ENCODE peak calls at places on chromosome 12, in six cellular contexts. A, Q, M, P, Z and K are unnamed samples.

GRCh38 chr12:64010069-64010686 is 165.7 kb downstream of the SRGAP1 start:
- DNase-seq in M (no peak), P (peak), Z (no peak), A (peak), Q (peak), K (peak)

GRCh38 chr12:1531160-1531653 is 63.2 kb downstream of the FBXL14 start:
- DNase-seq in M (no peak), P (no peak), A (no peak), Z (no peak), Q (no peak), K (no peak)

GRCh38 chr12:7319934-7320333 is 16.1 kb downstream of the ACSM4 start:
- DNase-seq in A (peak), M (no peak), Z (no peak), P (no peak), Q (no peak), K (no peak)

GRCh38 chr12:64169999-64170398 is 52.1 kb downstream of the KICS2 start:
- DNase-seq in M (no peak), P (no peak), A (peak), Z (no peak), Q (no peak), K (no peak)

GRCh38 chr12:10214131-10214876 is 1.6 kb downstream of the GABARAPL1 start:
- DNase-seq in A (peak), Z (no peak), Q (peak), P (peak), M (no peak), K (peak)

GRCh38 chr12:19852100-19852855 is 413.0 kb downstream of the AEBP2 start:
- DNase-seq in Z (no peak), M (no peak), Q (no peak), P (no peak), A (no peak), K (no peak)

GRCh38 chr12:121866331-121866730 is 7.7 kb upstream of the HPD start:
- DNase-seq in Z (no peak), P (peak), Q (no peak), M (no peak), A (no peak), K (no peak)

GRCh38 chr12:62848418-62848817 is 86.5 kb downstream of the PPM1H start:
- DNase-seq in Q (peak), A (peak), P (peak), M (no peak), Z (no peak), K (peak)

GRCh38 chr12:92042791-92043531 is 102.7 kb downstream of the BTG1 start:
- DNase-seq in P (peak), Q (no peak), M (no peak), A (peak), Z (no peak), K (no peak)

GRCh38 chr12:53543539-53543938 is 36.3 kb upstream of the NPFF start:
- DNase-seq in Z (peak), A (peak), P (peak), M (peak), Q (peak), K (peak)

GRCh38 chr12:2324375-2324774 is 271.6 kb downstream of the CACNA1C start:
- DNase-seq in P (no peak), Z (no peak), M (no peak), Q (no peak), A (no peak), K (no peak)

GRCh38 chr12:591571-592505 is 71.4 kb downstream of the NINJ2 start:
- DNase-seq in Z (no peak), P (no peak), Q (no peak), A (no peak), M (no peak), K (no peak)

GRCh38 chr12:50201987-50202521 is 34.9 kb upstream of the CERS5 start:
- DNase-seq in M (no peak), Q (no peak), A (peak), Z (no peak), P (peak), K (peak)

GRCh38 chr12:29428630-29429029 is 47.7 kb upstream of the ERGIC2 start:
- DNase-seq in Q (peak), A (peak), M (no peak), Z (no peak), P (peak), K (peak)

GRCh38 chr12:110592078-110592477 is 9.0 kb upstream of the PPTC7 start:
- DNase-seq in Z (no peak), P (no peak), M (no peak), A (no peak), Q (no peak), K (no peak)

GRCh38 chr12:45988259-45988658 is 2.1 kb downstream of the SCAF11 start:
- DNase-seq in P (peak), Q (no peak), A (peak), Z (no peak), M (no peak), K (no peak)

GRCh38 chr12:89540586-89540985 is 14.7 kb upstream of the POC1B start:
- DNase-seq in A (no peak), M (no peak), P (no peak), Z (no peak), Q (no peak), K (no peak)

GRCh38 chr12:19967486-19967885 is 400.9 kb upstream of the PDE3A start:
- DNase-seq in P (peak), A (peak), M (no peak), Q (peak), Z (no peak), K (peak)

GRCh38 chr12:86104087-86104486 is 152.1 kb downstream of the MGAT4C start:
- DNase-seq in M (no peak), P (no peak), Q (no peak), A (no peak), Z (no peak), K (no peak)

GRCh38 chr12:120674172-120674571 is 12.8 kb upstream of the MLEC start:
- DNase-seq in Z (no peak), Q (no peak), P (no peak), M (no peak), A (no peak), K (no peak)

GRCh38 chr12:105939181-105939721 is 199.5 kb downstream of the NUAK1 start:
- DNase-seq in Q (no peak), Z (no peak), A (no peak), M (no peak), P (no peak), K (no peak)

GRCh38 chr12:11863478-11863906 is 207.2 kb upstream of the BCL2L14 start:
- DNase-seq in Z (no peak), M (no peak), A (peak), Q (no peak), P (no peak), K (peak)

GRCh38 chr12:25054783-25055144 is 105.9 kb upstream of the BCAT1 start:
- DNase-seq in M (peak), Z (peak), P (peak), Q (no peak), A (no peak), K (no peak)

GRCh38 chr12:55724226-55724939 is 4.2 kb downstream of the RDH5 start:
- DNase-seq in M (no peak), P (peak), A (peak), Z (peak), Q (peak), K (peak)

GRCh38 chr12:13390381-13390856 is 193.9 kb downstream of the EMP1 start:
- DNase-seq in A (peak), M (no peak), P (peak), Q (peak), Z (no peak), K (peak)

GRCh38 chr12:15276088-15276698 is 46.1 kb upstream of the PTPRO start:
- DNase-seq in Q (peak), P (peak), M (no peak), Z (no peak), A (peak), K (peak)

GRCh38 chr12:42299392-42300308 is 26.2 kb downstream of the ZCRB1 start:
- DNase-seq in M (peak), Z (peak), A (peak), P (peak), Q (peak), K (peak)

GRCh38 chr12:57722716-57723629 is 15.6 kb downstream of the AGAP2 start:
- DNase-seq in P (no peak), Q (no peak), M (no peak), Z (no peak), A (no peak), K (no peak)

GRCh38 chr12:117207675-117208074 is 17.4 kb upstream of the FBXO21 start:
- DNase-seq in P (no peak), Q (no peak), A (no peak), Z (no peak), M (no peak), K (no peak)

GRCh38 chr12:3273409-3273853 is 196.3 kb downstream of the TSPAN9 start:
- DNase-seq in Z (no peak), P (peak), Q (no peak), M (no peak), A (peak), K (no peak)

GRCh38 chr12:47802312-47802711 is 17.4 kb downstream of the HDAC7 start:
- DNase-seq in P (no peak), Q (no peak), A (peak), Z (no peak), M (no peak), K (no peak)

GRCh38 chr12:52896190-52897100 is 8.4 kb downstream of the KRT8 start:
- DNase-seq in Z (no peak), Q (no peak), P (no peak), A (no peak), M (no peak), K (no peak)

GRCh38 chr12:94674835-94675234 is 24.5 kb upstream of the TMCC3 start:
- DNase-seq in P (no peak), Z (no peak), M (no peak), A (no peak), Q (no peak), K (no peak)

GRCh38 chr12:57224973-57225679 is 4.4 kb upstream of the SHMT2 start:
- DNase-seq in P (no peak), A (no peak), Z (no peak), Q (no peak), M (no peak), K (no peak)

GRCh38 chr12:22821985-22822384 is 197.0 kb downstream of the ETNK1 start:
- DNase-seq in M (no peak), P (no peak), A (peak), Q (no peak), Z (no peak), K (no peak)

GRCh38 chr12:5428332-5429221 is 3.3 kb upstream of the NTF3 start:
- DNase-seq in M (no peak), Q (no peak), P (peak), A (peak), Z (no peak), K (peak)